ENCODE peak calls at places on chromosomes 11 and 22, in ten cellular contexts. One of them, this sample, is unnamed.

GRCh38 chr22:24067587-24068376 is 56.7 kb downstream of the CABIN1 start:
- ATAC-seq in body of pancreas: peak; percentile 78
- ATAC-seq in HepG2: no peak
- ATAC-seq in A549: no peak
- ATAC-seq in right lobe of liver: peak; percentile 89
- ATAC-seq in GM12878: no peak
- ATAC-seq in IMR-90: no peak
- ATAC-seq in gastrocnemius medialis: peak; percentile 86
- ATAC-seq in K562: no peak
- ATAC-seq in HCT116: no peak
- ATAC-seq in this sample: no peak

GRCh38 chr11:6377902-6378694 is 12.2 kb upstream of the SMPD1 start:
- ATAC-seq in right lobe of liver: peak; percentile 45
- ATAC-seq in IMR-90: peak; percentile 39
- ATAC-seq in HCT116: no peak
- ATAC-seq in GM12878: peak; percentile 51
- ATAC-seq in body of pancreas: no peak
- ATAC-seq in gastrocnemius medialis: no peak
- ATAC-seq in A549: peak; percentile 33
- ATAC-seq in HepG2: no peak
- ATAC-seq in K562: peak; percentile 62
- ATAC-seq in this sample: no peak

GRCh38 chr11:130180491-130180890 is 20.9 kb downstream of the ST14 start:
- ATAC-seq in body of pancreas: no peak
- ATAC-seq in right lobe of liver: no peak
- ATAC-seq in HepG2: no peak
- ATAC-seq in A549: no peak
- ATAC-seq in IMR-90: peak; percentile 66
- ATAC-seq in K562: no peak
- ATAC-seq in GM12878: peak; percentile 66
- ATAC-seq in gastrocnemius medialis: no peak
- ATAC-seq in HCT116: no peak
- ATAC-seq in this sample: peak; percentile 46

GRCh38 chr11:106331163-106331562 is 253.7 kb downstream of the AASDHPPT start:
- ATAC-seq in A549: no peak
- ATAC-seq in body of pancreas: no peak
- ATAC-seq in K562: no peak
- ATAC-seq in GM12878: no peak
- ATAC-seq in IMR-90: no peak
- ATAC-seq in HepG2: no peak
- ATAC-seq in gastrocnemius medialis: no peak
- ATAC-seq in HCT116: no peak
- ATAC-seq in right lobe of liver: no peak
- ATAC-seq in this sample: no peak

GRCh38 chr11:26849009-26849408 is 127.1 kb upstream of the SLC5A12 start:
- ATAC-seq in right lobe of liver: no peak
- ATAC-seq in IMR-90: no peak
- ATAC-seq in gastrocnemius medialis: peak; percentile 60
- ATAC-seq in GM12878: no peak
- ATAC-seq in body of pancreas: no peak
- ATAC-seq in HCT116: no peak
- ATAC-seq in A549: no peak
- ATAC-seq in K562: no peak
- ATAC-seq in HepG2: no peak
- ATAC-seq in this sample: peak; percentile 82

GRCh38 chr22:19971276-19972124 is 29.9 kb upstream of the TXNRD2 start:
- ATAC-seq in body of pancreas: no peak
- ATAC-seq in right lobe of liver: peak; percentile 54
- ATAC-seq in GM12878: no peak
- ATAC-seq in A549: peak; percentile 3
- ATAC-seq in HCT116: no peak
- ATAC-seq in IMR-90: no peak
- ATAC-seq in gastrocnemius medialis: no peak
- ATAC-seq in HepG2: peak; percentile 17
- ATAC-seq in K562: no peak
- ATAC-seq in this sample: no peak

GRCh38 chr22:40491990-40492631 is 121.7 kb downstream of the SGSM3 start:
- ATAC-seq in HCT116: no peak
- ATAC-seq in IMR-90: peak; percentile 35
- ATAC-seq in right lobe of liver: peak; percentile 73
- ATAC-seq in K562: no peak
- ATAC-seq in A549: peak; percentile 44
- ATAC-seq in GM12878: peak; percentile 99
- ATAC-seq in HepG2: no peak
- ATAC-seq in body of pancreas: peak; percentile 66
- ATAC-seq in gastrocnemius medialis: peak; percentile 95
- ATAC-seq in this sample: peak; percentile 86

GRCh38 chr11:130118636-130119387 is 40.8 kb upstream of the ST14 start:
- ATAC-seq in K562: no peak
- ATAC-seq in right lobe of liver: no peak
- ATAC-seq in HCT116: no peak
- ATAC-seq in A549: no peak
- ATAC-seq in HepG2: peak; percentile 76
- ATAC-seq in GM12878: peak; percentile 79
- ATAC-seq in body of pancreas: no peak
- ATAC-seq in IMR-90: no peak
- ATAC-seq in gastrocnemius medialis: no peak
- ATAC-seq in this sample: no peak

GRCh38 chr11:57457643-57458023 is 2.7 kb upstream of the RTN4RL2 start:
- ATAC-seq in HCT116: peak; percentile 12
- ATAC-seq in GM12878: peak; percentile 48
- ATAC-seq in A549: no peak
- ATAC-seq in HepG2: no peak
- ATAC-seq in body of pancreas: peak; percentile 10
- ATAC-seq in right lobe of liver: no peak
- ATAC-seq in IMR-90: no peak
- ATAC-seq in gastrocnemius medialis: no peak
- ATAC-seq in K562: peak; percentile 5
- ATAC-seq in this sample: no peak

GRCh38 chr11:78453140-78453935 is 35.7 kb upstream of the GAB2 start:
- ATAC-seq in body of pancreas: no peak
- ATAC-seq in HCT116: no peak
- ATAC-seq in A549: no peak
- ATAC-seq in HepG2: no peak
- ATAC-seq in GM12878: peak; percentile 70
- ATAC-seq in right lobe of liver: no peak
- ATAC-seq in IMR-90: peak; percentile 11
- ATAC-seq in gastrocnemius medialis: no peak
- ATAC-seq in K562: no peak
- ATAC-seq in this sample: no peak

GRCh38 chr11:120512727-120513435 is 1.3 kb downstream of the GRIK4 start:
- ATAC-seq in body of pancreas: no peak
- ATAC-seq in right lobe of liver: no peak
- ATAC-seq in A549: peak; percentile 55
- ATAC-seq in IMR-90: no peak
- ATAC-seq in HepG2: no peak
- ATAC-seq in gastrocnemius medialis: no peak
- ATAC-seq in HCT116: no peak
- ATAC-seq in K562: no peak
- ATAC-seq in GM12878: no peak
- ATAC-seq in this sample: no peak

GRCh38 chr11:8871283-8871775 is 39.7 kb upstream of the AKIP1 start:
- ATAC-seq in body of pancreas: peak; percentile 79
- ATAC-seq in GM12878: no peak
- ATAC-seq in HCT116: peak; percentile 62
- ATAC-seq in IMR-90: peak; percentile 58
- ATAC-seq in gastrocnemius medialis: peak; percentile 76
- ATAC-seq in HepG2: peak; percentile 65
- ATAC-seq in A549: peak; percentile 81
- ATAC-seq in K562: no peak
- ATAC-seq in right lobe of liver: peak; percentile 70
- ATAC-seq in this sample: peak; percentile 86

GRCh38 chr22:43488031-43488892 is 76.4 kb downstream of the MPPED1 start:
- ATAC-seq in IMR-90: no peak
- ATAC-seq in A549: no peak
- ATAC-seq in gastrocnemius medialis: no peak
- ATAC-seq in HepG2: no peak
- ATAC-seq in body of pancreas: no peak
- ATAC-seq in HCT116: no peak
- ATAC-seq in right lobe of liver: no peak
- ATAC-seq in GM12878: no peak
- ATAC-seq in K562: no peak
- ATAC-seq in this sample: no peak

DNA sequence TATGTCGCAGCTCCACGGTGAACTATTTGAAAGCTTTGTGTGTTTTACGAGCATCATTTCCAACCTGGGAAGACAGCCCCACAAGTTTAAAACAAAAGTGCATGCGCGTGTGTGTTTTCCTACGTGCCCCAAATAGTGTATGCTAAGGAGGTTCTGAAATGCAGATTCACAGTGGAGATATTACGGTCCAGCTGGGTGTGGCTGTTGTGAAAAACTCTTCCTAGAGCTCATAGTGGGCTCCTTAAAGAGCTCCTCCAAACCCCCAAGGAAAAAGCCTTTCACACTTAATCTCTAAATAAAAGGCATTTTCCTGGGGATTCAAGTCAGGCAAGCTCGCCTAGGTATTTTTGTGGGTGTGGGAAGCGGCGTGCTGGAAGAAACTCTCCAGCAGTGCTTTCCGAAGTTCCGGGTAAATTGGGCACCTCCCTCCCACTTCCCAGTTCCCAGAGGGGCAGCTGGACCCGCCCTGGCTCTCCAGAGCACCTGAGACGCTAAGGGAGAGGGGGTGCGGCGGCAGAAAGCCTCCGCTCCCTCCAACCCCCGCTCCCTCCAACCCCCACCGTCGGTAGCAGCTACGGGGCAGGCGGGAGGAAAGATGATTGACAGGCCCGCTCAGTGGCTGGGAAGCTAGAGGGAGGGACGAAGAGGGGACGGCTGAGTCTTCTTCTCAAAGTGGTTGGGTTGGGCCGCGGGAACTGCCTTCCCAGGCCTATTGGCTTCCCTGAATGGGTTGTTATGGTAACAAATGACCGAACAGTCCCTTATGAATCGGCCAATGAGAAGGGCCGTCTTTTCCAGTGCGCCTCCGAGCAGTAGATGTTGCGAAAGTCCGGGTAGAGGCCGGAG is 558 bp upstream of the PCF11 start:
- ATAC-seq in GM12878: peak; percentile 89
- ATAC-seq in A549: peak; percentile 94
- ATAC-seq in right lobe of liver: peak; percentile 93
- ATAC-seq in IMR-90: peak; percentile 92
- ATAC-seq in HepG2: peak; percentile 96
- ATAC-seq in HCT116: peak; percentile 89
- ATAC-seq in body of pancreas: peak; percentile 92
- ATAC-seq in K562: peak; percentile 83
- ATAC-seq in gastrocnemius medialis: peak; percentile 92
- ATAC-seq in this sample: peak; percentile 97
- TF ChIP-seq POLR2A in GM12878: no peak
- TF ChIP-seq POLR2A in A549: peak; percentile 56
- TF ChIP-seq POLR2A in right lobe of liver: peak; percentile 49
- TF ChIP-seq POLR2A in IMR-90: no peak
- TF ChIP-seq POLR2A in HepG2: no peak
- TF ChIP-seq POLR2A in HCT116: peak; percentile 56
- TF ChIP-seq POLR2A in body of pancreas: no peak
- TF ChIP-seq POLR2A in K562: peak; percentile 49
- TF ChIP-seq POLR2A in gastrocnemius medialis: peak; percentile 58
- TF ChIP-seq POLR2A in this sample: peak; percentile 84

GRCh38 chr11:13869404-13869886 is 93.1 kb upstream of the SPON1 start:
- ATAC-seq in A549: no peak
- ATAC-seq in gastrocnemius medialis: no peak
- ATAC-seq in right lobe of liver: no peak
- ATAC-seq in HepG2: no peak
- ATAC-seq in body of pancreas: no peak
- ATAC-seq in GM12878: no peak
- ATAC-seq in K562: no peak
- ATAC-seq in HCT116: no peak
- ATAC-seq in IMR-90: no peak
- ATAC-seq in this sample: no peak
- TF ChIP-seq CTCF in A549: no peak
- TF ChIP-seq CTCF in gastrocnemius medialis: no peak
- TF ChIP-seq CTCF in right lobe of liver: no peak
- TF ChIP-seq CTCF in HepG2: no peak
- TF ChIP-seq CTCF in body of pancreas: no peak
- TF ChIP-seq CTCF in GM12878: no peak
- TF ChIP-seq CTCF in K562: no peak
- TF ChIP-seq CTCF in HCT116: no peak
- TF ChIP-seq CTCF in IMR-90: no peak
- TF ChIP-seq CTCF in this sample: no peak

DNA sequence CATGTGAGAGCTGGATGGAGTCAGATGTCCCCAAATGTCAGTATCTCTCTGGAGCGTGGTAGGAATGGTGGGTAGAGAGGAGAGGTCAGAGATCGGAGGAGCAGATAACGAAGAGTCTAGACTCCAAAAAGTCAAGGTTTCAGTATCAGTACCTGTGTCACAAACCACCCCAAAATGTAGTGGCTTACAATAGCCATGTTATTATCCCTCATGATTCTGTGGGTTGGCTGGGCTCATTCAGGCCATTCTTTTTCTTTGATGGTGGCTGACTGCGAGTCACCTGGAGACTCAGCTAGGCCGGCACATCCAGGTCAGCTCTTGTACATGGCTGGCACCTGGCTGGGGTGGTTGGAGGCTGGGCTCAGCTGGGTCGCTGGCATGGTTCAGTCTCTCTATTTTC is 7.3 kb upstream of the SSTR3 start:
- ATAC-seq in A549: no peak
- ATAC-seq in GM12878: peak; percentile 38
- ATAC-seq in gastrocnemius medialis: no peak
- ATAC-seq in right lobe of liver: no peak
- ATAC-seq in body of pancreas: no peak
- ATAC-seq in HCT116: no peak
- ATAC-seq in HepG2: no peak
- ATAC-seq in K562: no peak
- ATAC-seq in IMR-90: no peak
- ATAC-seq in this sample: no peak
- TF ChIP-seq POLR2A in A549: no peak
- TF ChIP-seq POLR2A in GM12878: peak; percentile 53
- TF ChIP-seq POLR2A in gastrocnemius medialis: no peak
- TF ChIP-seq POLR2A in right lobe of liver: no peak
- TF ChIP-seq POLR2A in body of pancreas: no peak
- TF ChIP-seq POLR2A in HCT116: no peak
- TF ChIP-seq POLR2A in HepG2: no peak
- TF ChIP-seq POLR2A in K562: no peak
- TF ChIP-seq POLR2A in IMR-90: no peak
- TF ChIP-seq POLR2A in this sample: no peak

DNA sequence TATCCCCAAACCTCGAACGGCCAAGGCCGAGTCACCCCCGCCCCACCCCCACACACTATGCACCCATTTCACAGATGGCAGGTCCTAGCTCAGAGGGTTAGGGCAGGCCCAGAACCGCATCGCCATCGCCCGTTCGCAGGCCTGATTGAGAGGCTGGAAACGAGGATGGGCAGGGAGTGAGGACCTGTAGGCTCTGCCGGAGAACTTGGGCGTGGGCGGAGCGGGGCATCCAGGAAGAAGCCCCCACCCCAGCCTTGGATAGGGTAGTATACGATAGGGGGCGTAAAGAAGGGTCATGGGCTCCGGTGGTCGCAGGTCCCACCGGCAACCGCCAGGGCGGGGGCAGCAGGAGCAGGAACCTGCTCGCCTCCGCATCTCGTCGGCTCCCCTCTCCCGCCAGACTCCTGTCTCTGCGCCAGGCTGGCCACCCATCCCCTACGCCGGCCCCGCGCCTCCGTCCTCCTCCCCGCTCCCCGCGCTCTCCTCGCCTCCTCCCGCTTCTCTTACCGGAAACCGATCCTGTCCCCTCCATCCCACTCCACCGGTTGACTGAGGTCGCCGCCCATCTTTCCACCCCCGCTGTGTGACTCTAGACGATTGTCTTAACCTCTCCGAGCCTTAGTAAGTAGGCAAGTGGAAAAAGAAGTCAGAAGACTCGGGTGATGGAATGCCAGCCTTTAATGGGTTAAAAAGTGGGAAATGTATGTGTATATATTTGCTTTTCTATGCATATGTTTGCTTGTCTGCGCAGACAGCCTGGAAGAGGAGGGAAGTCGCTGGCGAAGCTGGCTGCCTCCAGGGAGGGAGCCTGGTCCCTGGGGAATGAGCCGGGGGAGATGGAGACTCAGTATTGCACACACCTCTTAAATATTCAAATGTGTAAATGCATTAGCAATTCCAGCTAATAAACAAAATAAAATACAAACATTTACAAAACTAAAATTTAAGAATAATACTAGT is 52.8 kb downstream of the CYTH4 start:
- ATAC-seq in HepG2: no peak
- ATAC-seq in gastrocnemius medialis: no peak
- ATAC-seq in IMR-90: peak; percentile 16
- ATAC-seq in A549: peak; percentile 40
- ATAC-seq in K562: no peak
- ATAC-seq in HCT116: no peak
- ATAC-seq in right lobe of liver: no peak
- ATAC-seq in GM12878: peak; percentile 8
- ATAC-seq in body of pancreas: no peak
- ATAC-seq in this sample: no peak
- TF ChIP-seq CTCF in HepG2: no peak
- TF ChIP-seq CTCF in gastrocnemius medialis: no peak
- TF ChIP-seq CTCF in IMR-90: no peak
- TF ChIP-seq CTCF in A549: no peak
- TF ChIP-seq CTCF in K562: no peak
- TF ChIP-seq CTCF in HCT116: no peak
- TF ChIP-seq CTCF in right lobe of liver: no peak
- TF ChIP-seq CTCF in GM12878: no peak
- TF ChIP-seq CTCF in body of pancreas: no peak
- TF ChIP-seq CTCF in this sample: no peak

This sample was measured in gastroesophageal sphincter.